ENCODE peak calls at places on chromosomes 3 and 15, in four cellular contexts. W is heart right ventricle, E is mammary epithelial cell, I is SK-N-SH. D is an unnamed sample.

GRCh38 chr3:30720586-30721313 is 114.3 kb downstream of the TGFBR2 start:
- DNase-seq in W (no peak), E (peak; percentile 82), I (no peak), D (peak; percentile 58)

GRCh38 chr3:169026543-169027181 is 636.9 kb downstream of the MECOM start:
- DNase-seq in W (no peak), E (peak; percentile 95), I (no peak), D (peak; percentile 77)

GRCh38 chr3:30770387-30770786 is 124.1 kb downstream of the GADL1 start:
- DNase-seq in W (peak; percentile 8), E (peak; percentile 95), I (no peak), D (peak; percentile 63)

GRCh38 chr3:17310983-17311382 is 426.2 kb downstream of the PLCL2 start:
- DNase-seq in W (no peak), E (no peak), I (no peak), D (no peak)

GRCh38 chr3:72462611-72463011 is 385.6 kb downstream of the SHQ1 start:
- DNase-seq in W (peak; percentile 63), E (no peak), I (no peak), D (no peak)

GRCh38 chr15:80619677-80620076 is 75.4 kb upstream of the ABHD17C start:
- DNase-seq in W (no peak), E (peak; percentile 24), I (no peak), D (no peak)

GRCh38 chr15:81749667-81750360 is 296.0 kb downstream of the MEX3B start:
- DNase-seq in W (no peak), E (no peak), I (no peak), D (no peak)

GRCh38 chr3:15633766-15634588 is 32.4 kb downstream of the BTD start:
- DNase-seq in W (no peak), E (peak; percentile 23), I (peak; percentile 26), D (no peak)

GRCh38 chr3:57597973-57598351 is 818 bp upstream of the ARF4 start:
- DNase-seq in W (no peak), E (no peak), I (no peak), D (peak; percentile 2)

GRCh38 chr3:128572644-128573105 is 77.9 kb downstream of the RPN1 start:
- DNase-seq in W (no peak), E (no peak), I (peak; percentile 70), D (no peak)

GRCh38 chr15:76480267-76480666 is 143.7 kb downstream of the ISL2 start:
- DNase-seq in W (no peak), E (no peak), I (no peak), D (no peak)

GRCh38 chr15:83815506-83815905 is 161.6 kb downstream of the ADAMTSL3 start:
- DNase-seq in W (no peak), E (no peak), I (no peak), D (no peak)

GRCh38 chr3:120274739-120275167 is 10.3 kb downstream of the GPR156 start:
- DNase-seq in W (peak; percentile 13), E (no peak), I (no peak), D (no peak)

GRCh38 chr3:190217081-190217480 is 96.4 kb upstream of the P3H2 start:
- DNase-seq in W (no peak), E (peak; percentile 72), I (no peak), D (peak; percentile 63)

GRCh38 chr15:101372149-101372577 is 77.1 kb upstream of the SNRPA1 start:
- DNase-seq in W (no peak), E (no peak), I (no peak), D (no peak)

GRCh38 chr3:177724020-177724638 is 526.8 kb upstream of the TBL1XR1 start:
- DNase-seq in W (peak; percentile 71), E (no peak), I (no peak), D (no peak)

GRCh38 chr15:80747317-80748053 is 31.7 kb upstream of the CEMIP start:
- DNase-seq in W (no peak), E (no peak), I (no peak), D (no peak)

GRCh38 chr15:94083467-94083991 is 147.8 kb upstream of the MCTP2 start:
- DNase-seq in W (no peak), E (no peak), I (no peak), D (no peak)

GRCh38 chr3:10869460-10869859 is 53.4 kb downstream of the SLC6A11 start:
- DNase-seq in W (no peak), E (peak; percentile 62), I (no peak), D (peak; percentile 30)

GRCh38 chr3:127092776-127093175 is 100.2 kb upstream of the PRR23E start:
- DNase-seq in W (no peak), E (no peak), I (no peak), D (no peak)

GRCh38 chr3:3184876-3185275 is 5.4 kb upstream of the CRBN start:
- DNase-seq in W (no peak), E (no peak), I (no peak), D (no peak)

DNA sequence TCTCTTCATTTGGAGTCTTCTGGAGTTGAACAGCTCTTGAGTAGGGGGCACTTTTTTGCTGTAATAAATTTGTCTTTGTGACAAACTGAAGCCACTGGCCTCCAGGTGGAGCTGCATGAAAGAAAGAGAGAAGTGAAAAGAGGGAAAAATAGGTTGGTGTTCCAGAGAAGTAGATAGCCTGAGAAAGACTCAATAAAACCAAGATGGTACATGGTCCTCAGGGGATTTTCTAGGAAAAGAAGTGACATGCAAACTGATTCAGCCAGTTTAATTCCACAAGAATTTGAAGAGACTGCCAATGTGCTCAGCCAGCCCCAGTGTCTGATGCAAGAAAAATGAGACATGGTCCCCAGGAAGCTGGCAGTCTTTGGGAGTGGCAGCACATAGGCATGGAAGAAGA is 152.7 kb downstream of the CD47 start:
- DNase-seq in W (no peak), E (peak; percentile 46), I (peak; percentile 19), D (peak; percentile 22)
- TF ChIP-seq CTCF in W (no peak), E (peak; percentile 72), I (peak; percentile 66), D (no peak)

GRCh38 chr15:100114100-100114499 is 227.7 kb downstream of the ADAMTS17 start:
- DNase-seq in W (peak; percentile 88), E (peak; percentile 44), I (no peak), D (no peak)

GRCh38 chr15:100115066-100115710 is 226.6 kb downstream of the ADAMTS17 start:
- DNase-seq in W (no peak), E (no peak), I (no peak), D (no peak)

GRCh38 chr15:100113351-100114075 is 228.3 kb downstream of the ADAMTS17 start:
- DNase-seq in W (peak; percentile 52), E (no peak), I (no peak), D (no peak)

GRCh38 chr15:100115711-100116090 is 226.1 kb downstream of the ADAMTS17 start:
- DNase-seq in W (no peak), E (peak; percentile 58), I (no peak), D (peak; percentile 78)

DNA sequence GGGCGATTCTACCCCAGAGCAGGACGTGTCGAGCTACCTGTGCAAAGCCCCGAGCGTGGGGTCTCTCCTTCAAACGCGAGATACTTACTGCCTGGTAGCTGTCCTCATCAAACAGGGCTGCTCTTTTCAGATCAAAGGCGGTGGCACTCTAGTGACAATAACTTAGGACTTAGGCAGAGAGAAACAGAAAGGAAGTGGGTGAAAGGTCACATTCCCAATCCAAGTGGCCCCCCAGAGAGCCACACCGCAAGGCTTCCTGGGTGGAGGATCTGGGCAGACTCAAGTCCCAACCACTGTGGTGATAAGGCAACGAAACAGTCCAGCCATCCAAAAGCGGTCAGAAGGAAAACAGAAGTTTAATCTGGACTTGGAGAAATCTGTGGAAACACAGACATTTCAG is 227.2 kb downstream of the ADAMTS17 start:
- DNase-seq in W (peak; percentile 74), E (no peak), I (no peak), D (no peak)
- H3K27ac ChIP-seq in W (peak overlapping the region; percentile 98), E (no peak overlapping the region), I (no peak overlapping the region), D (peak overlapping the region; percentile 72)

GRCh38 chr15:41115088-41115651 is 910 bp downstream of the INO80 start:
- DNase-seq in W (no peak), E (no peak), I (peak; percentile 53), D (peak; percentile 17)

GRCh38 chr15:41116872-41117242 is 777 bp upstream of the INO80 start:
- DNase-seq in W (no peak), E (no peak), I (no peak), D (no peak)

GRCh38 chr15:41116116-41116871 is at the start of gene INO80:
- DNase-seq in W (peak; percentile 99), E (peak; percentile 98), I (peak; percentile 91), D (peak; percentile 96)

GRCh38 chr15:41115652-41116115 is 396 bp downstream of the INO80 start:
- DNase-seq in W (peak; percentile 59), E (peak; percentile 65), I (no peak), D (peak; percentile 64)
- TF ChIP-seq CTCF in W (no peak), E (no peak), I (no peak), D (no peak)

GRCh38 chr3:194083253-194084224 is 52.4 kb upstream of the HES1 start:
- DNase-seq in W (no peak), E (no peak), I (no peak), D (no peak)
- H3K27ac ChIP-seq in W (no peak overlapping the region), E (no peak overlapping the region), I (peak overlapping the region; percentile 6), D (no peak overlapping the region)

DNA sequence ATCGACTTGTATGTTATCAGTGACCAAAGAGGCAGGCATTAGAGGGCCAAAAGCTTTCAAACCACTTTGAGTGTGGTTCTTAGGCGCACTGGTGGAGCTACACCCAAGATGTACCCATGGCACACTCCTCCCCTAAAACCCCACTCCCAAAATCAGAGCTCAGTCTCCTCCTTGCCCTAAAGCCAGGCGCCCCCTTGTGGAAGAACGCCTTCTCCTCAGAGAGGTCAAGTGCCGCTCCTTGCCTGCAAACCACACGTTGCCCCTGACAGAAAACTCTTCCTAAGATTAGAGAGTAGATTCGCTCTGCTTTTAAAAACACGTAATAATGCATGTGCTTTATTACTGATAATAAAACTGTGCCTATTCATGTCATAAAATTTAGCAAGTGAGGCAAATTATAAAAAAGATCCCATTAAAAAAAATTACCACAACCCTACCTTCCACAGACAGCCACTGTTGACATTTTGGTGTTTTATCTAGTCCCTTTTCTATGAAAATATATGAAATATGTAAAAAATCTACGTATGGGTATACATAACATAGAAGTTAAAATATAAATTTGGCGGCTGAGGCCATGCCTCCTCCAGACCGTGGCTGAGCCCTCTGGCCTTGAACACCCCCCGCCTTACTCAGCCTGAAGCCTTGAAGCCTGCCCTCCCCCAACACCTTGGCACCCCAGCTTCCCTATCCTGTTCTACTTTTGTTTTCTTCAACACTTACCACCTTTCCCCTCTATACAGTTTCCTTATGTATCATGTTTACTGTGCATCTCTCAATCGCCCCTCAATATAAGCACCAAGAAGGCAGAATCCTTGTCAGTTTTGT is 33.5 kb downstream of the BCL2L10 start:
- DNase-seq in W (peak; percentile 83), E (no peak), I (peak; percentile 71), D (peak; percentile 47)
- TF ChIP-seq CTCF in W (peak; percentile 70), E (peak; percentile 79), I (peak; percentile 85), D (peak; percentile 63)

GRCh38 chr15:78087944-78088772 is 4.2 kb upstream of the SH2D7 start:
- DNase-seq in W (no peak), E (peak; percentile 20), I (no peak), D (no peak)
- H3K27ac ChIP-seq in W (no peak overlapping the region), E (no peak overlapping the region), I (no peak overlapping the region), D (no peak overlapping the region)

GRCh38 chr15:64137226-64137833 is 14.2 kb upstream of the SNX22 start:
- DNase-seq in W (no peak), E (no peak), I (no peak), D (no peak)
- TF ChIP-seq CTCF in W (no peak), E (no peak), I (no peak), D (no peak)

DNA sequence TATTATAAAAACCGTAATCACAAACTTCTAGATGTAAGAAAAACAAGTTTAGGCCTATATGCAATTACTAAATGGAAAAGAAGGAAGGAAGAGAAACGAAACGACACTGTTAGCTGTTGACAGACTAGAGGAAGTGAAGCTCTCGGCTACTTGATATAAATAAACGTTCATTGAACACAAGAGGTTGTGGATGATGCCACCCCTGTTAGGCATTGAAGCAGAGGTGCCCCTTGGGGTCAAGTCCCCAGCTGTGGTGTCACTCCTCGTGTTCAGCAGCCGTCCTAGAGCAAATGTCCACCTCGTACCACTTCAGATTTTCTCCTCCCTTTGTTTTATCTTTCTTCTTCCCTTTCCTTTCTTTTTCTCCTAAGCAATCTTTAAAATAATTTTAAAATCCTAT is 146.5 kb upstream of the UBE2E1 start:
- DNase-seq in W (no peak), E (no peak), I (no peak), D (no peak)
- H3K27ac ChIP-seq in W (no peak overlapping the region), E (no peak overlapping the region), I (no peak overlapping the region), D (no peak overlapping the region)